ENCODE peak calls at places on chromosomes 7 and 10, in four cellular contexts. X is heart left ventricle, N is OCI-LY7, M is tibial artery. T is an unnamed sample.

GRCh38 chr7:156927571-156928405 is 21.7 kb upstream of the NOM1 start:
- DNase-seq in X (no peak), N (peak), M (no peak), T (no peak)

GRCh38 chr10:123967626-123968243 is 76.1 kb upstream of the CPXM2 start:
- DNase-seq in X (peak), N (peak), M (peak), T (peak)

GRCh38 chr10:117950408-117950807 is 96.3 kb downstream of the RAB11FIP2 start:
- DNase-seq in X (no peak), N (no peak), M (no peak), T (no peak)

GRCh38 chr7:77569514-77570232 is 32.6 kb downstream of the PTPN12 start:
- DNase-seq in X (no peak), N (no peak), M (no peak), T (no peak)

GRCh38 chr7:26318921-26319320 is 27.3 kb downstream of the SNX10 start:
- DNase-seq in X (no peak), N (no peak), M (no peak), T (no peak)

GRCh38 chr10:112732277-112732891 is 217.7 kb upstream of the TCF7L2 start:
- DNase-seq in X (peak), N (peak), M (no peak), T (no peak)

GRCh38 chr10:79628083-79628482 is 17.3 kb downstream of the SFTPA1 start:
- DNase-seq in X (no peak), N (no peak), M (no peak), T (no peak)

GRCh38 chr10:113127285-113128283 is 177.5 kb downstream of the TCF7L2 start:
- DNase-seq in X (no peak), N (no peak), M (no peak), T (no peak)

GRCh38 chr7:12715372-12716133 is 28.1 kb downstream of the ARL4A start:
- DNase-seq in X (peak), N (no peak), M (peak), T (peak)

GRCh38 chr10:122703483-122704448 is 4.1 kb upstream of the C10orf120 start:
- DNase-seq in X (peak), N (peak), M (no peak), T (peak)

GRCh38 chr7:43377196-43377935 is 205.5 kb upstream of the STK17A start:
- DNase-seq in X (no peak), N (no peak), M (no peak), T (no peak)

GRCh38 chr7:36949711-36950600 is 225.7 kb upstream of the AOAH start:
- DNase-seq in X (no peak), N (no peak), M (no peak), T (no peak)

GRCh38 chr7:100469227-100470044 is 5.4 kb upstream of the SPACDR start:
- DNase-seq in X (peak), N (peak), M (peak), T (peak)

GRCh38 chr7:70830426-70830825 is 301.5 kb upstream of the GALNT17 start:
- DNase-seq in X (no peak), N (no peak), M (no peak), T (no peak)

GRCh38 chr10:91287276-91287675 is 66.8 kb downstream of the PCGF5 start:
- DNase-seq in X (no peak), N (no peak), M (no peak), T (no peak)

GRCh38 chr7:157529768-157530560 is 193.2 kb downstream of the DNAJB6 start:
- DNase-seq in X (no peak), N (no peak), M (peak), T (peak)

GRCh38 chr7:103811315-103811714 is 178.1 kb downstream of the RELN start:
- DNase-seq in X (no peak), N (no peak), M (no peak), T (no peak)

GRCh38 chr10:114551310-114551972 is 106.6 kb downstream of the ABLIM1 start:
- DNase-seq in X (peak), N (no peak), M (no peak), T (no peak)

GRCh38 chr10:83983578-83984255 is 155.6 kb upstream of the GHITM start:
- DNase-seq in X (no peak), N (no peak), M (no peak), T (no peak)

GRCh38 chr7:151549644-151550043 is 29.9 kb upstream of the RHEB start:
- DNase-seq in X (no peak), N (no peak), M (no peak), T (no peak)

GRCh38 chr10:22932626-22933370 is 4.9 kb downstream of the ARMC3 start:
- DNase-seq in X (peak), N (no peak), M (no peak), T (no peak)

GRCh38 chr10:129790710-129791446 is 173.2 kb downstream of the EBF3 start:
- DNase-seq in X (no peak), N (no peak), M (peak), T (no peak)

GRCh38 chr7:36496576-36496975 is 106.9 kb downstream of the ANLN start:
- DNase-seq in X (no peak), N (no peak), M (no peak), T (no peak)

GRCh38 chr10:91190388-91190870 is 30.0 kb upstream of the PCGF5 start:
- DNase-seq in X (no peak), N (no peak), M (no peak), T (no peak)

GRCh38 chr7:73622909-73623797 is 1.2 kb downstream of the MLXIPL start:
- DNase-seq in X (peak), N (no peak), M (no peak), T (no peak)

GRCh38 chr7:139658919-139659675 is 118.7 kb downstream of the HIPK2 start:
- DNase-seq in X (no peak), N (no peak), M (no peak), T (no peak)

GRCh38 chr7:151665363-151665762 is 145.7 kb upstream of the RHEB start:
- DNase-seq in X (peak), N (no peak), M (peak), T (peak)

GRCh38 chr10:99534939-99535763 is 2.4 kb downstream of the NKX2-3 start:
- DNase-seq in X (no peak), N (no peak), M (no peak), T (no peak)

GRCh38 chr10:46524471-46525176 is 31.8 kb downstream of the GPRIN2 start:
- DNase-seq in X (peak), N (no peak), M (no peak), T (peak)

GRCh38 chr7:17043012-17043877 is 161.5 kb upstream of the AGR3 start:
- DNase-seq in X (no peak), N (no peak), M (no peak), T (no peak)

GRCh38 chr7:119374436-119374835 is 898.5 kb upstream of the KCND2 start:
- DNase-seq in X (no peak), N (no peak), M (no peak), T (no peak)

GRCh38 chr10:24974978-24975377 is 22.6 kb upstream of the PRTFDC1 start:
- DNase-seq in X (peak), N (no peak), M (peak), T (no peak)

GRCh38 chr7:151122276-151122675 is 36.0 kb downstream of the AGAP3 start:
- DNase-seq in X (no peak), N (no peak), M (no peak), T (peak)

GRCh38 chr10:89163265-89163995 is 43.7 kb downstream of the CH25H start:
- DNase-seq in X (peak), N (peak), M (peak), T (peak)

GRCh38 chr10:88974446-88975376 is 15.9 kb upstream of the FAS start:
- DNase-seq in X (no peak), N (peak), M (no peak), T (no peak)

GRCh38 chr10:6583447-6583846 is 3.4 kb upstream of the PRKCQ start:
- DNase-seq in X (no peak), N (no peak), M (no peak), T (no peak)
- H3K4me3 ChIP-seq in X (peak), N (no peak), M (no peak), T (no peak)

GRCh38 chr7:98288064-98288823 is 6.8 kb downstream of the BRI3 start:
- DNase-seq in X (no peak), N (no peak), M (no peak), T (no peak)
- TF ChIP-seq CTCF in X (no peak), N (no peak), M (no peak), T (no peak)

GRCh38 chr10:70284542-70285150 is 842 bp upstream of the NPFFR1 start:
- DNase-seq in X (no peak), N (no peak), M (no peak), T (no peak)

GRCh38 chr10:70285432-70285831 is 1.6 kb upstream of the NPFFR1 start:
- DNase-seq in X (no peak), N (no peak), M (no peak), T (no peak)

GRCh38 chr10:70283445-70284399 is at the start of gene NPFFR1:
- DNase-seq in X (no peak), N (no peak), M (peak), T (no peak)

GRCh38 chr10:70286616-70287015 is 2.8 kb upstream of the NPFFR1 start:
- DNase-seq in X (no peak), N (no peak), M (no peak), T (no peak)

GRCh38 chr10:70283071-70283444 is 746 bp downstream of the NPFFR1 start:
- DNase-seq in X (no peak), N (no peak), M (no peak), T (no peak)
- H3K4me3 ChIP-seq in X (no peak), N (no peak), M (no peak), T (no peak)

DNA sequence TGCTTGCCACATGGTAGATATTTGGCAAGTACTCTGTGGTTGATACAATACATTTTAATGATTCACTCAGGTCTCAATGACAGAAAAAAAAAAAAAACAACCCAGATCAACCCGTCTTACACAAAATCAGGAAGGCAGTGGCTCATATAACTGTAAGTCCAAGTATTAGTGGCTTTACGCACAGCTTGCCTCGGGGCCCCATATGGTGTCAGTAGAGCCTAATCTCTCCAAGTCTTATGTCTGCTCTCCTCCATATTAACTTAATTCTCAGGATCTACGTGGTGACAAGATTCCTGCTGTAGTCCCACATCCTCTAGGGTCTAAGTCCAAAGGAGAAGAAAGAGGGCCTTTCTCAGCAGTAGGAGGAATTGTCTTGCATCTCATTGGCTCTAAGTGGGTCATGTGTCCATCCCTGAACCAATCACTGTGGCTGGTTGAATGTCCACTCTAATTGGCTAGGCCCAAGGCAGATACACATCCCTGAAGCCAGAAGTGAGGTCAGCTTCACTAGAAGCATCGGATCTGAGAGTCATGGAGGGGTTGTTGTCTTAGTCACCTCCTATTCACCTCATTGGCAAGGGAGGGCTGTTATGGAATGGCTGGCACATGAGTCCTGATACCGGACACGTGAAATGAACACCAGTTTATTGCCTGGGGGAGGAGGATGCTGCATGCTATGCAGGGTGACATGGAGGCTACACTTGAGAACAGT is 20.4 kb upstream of the PLPP4 start:
- DNase-seq in X (no peak), N (no peak), M (no peak), T (no peak)
- TF ChIP-seq CTCF in X (no peak), N (no peak), M (no peak), T (peak)

GRCh38 chr7:120412139-120412538 is 139.2 kb downstream of the KCND2 start:
- DNase-seq in X (no peak), N (no peak), M (no peak), T (no peak)
- H3K4me3 ChIP-seq in X (no peak), N (no peak), M (no peak), T (no peak)

T was measured in dorsolateral prefrontal cortex.